ENCODE peak calls at places on chromosomes 1 and 21, in six cellular contexts. B is fibroblast of lung, J is osteocyte, E is NCI-H345, H is iris pigment epithelial cell, T is cardiac muscle cell. F is an unnamed sample.

GRCh38 chr1:22347854-22348760 is 103.5 kb upstream of the ZBTB40 start:
- DNase-seq in H (no peak), T (no peak), J (no peak), E (peak; percentile 60), B (no peak), F (peak; percentile 67)

GRCh38 chr1:31579374-31579773 is 3.1 kb downstream of the TINAGL1 start:
- DNase-seq in J (peak; percentile 71), H (no peak), B (peak; percentile 47), E (no peak), T (no peak), F (peak; percentile 75)

GRCh38 chr1:196074182-196074581 is 534.1 kb downstream of the KCNT2 start:
- DNase-seq in H (no peak), T (no peak), E (no peak), B (no peak), J (no peak), F (no peak)

GRCh38 chr1:4743978-4744750 is 89.8 kb downstream of the AJAP1 start:
- DNase-seq in H (no peak), E (no peak), J (no peak), T (no peak), B (no peak), F (no peak)

GRCh38 chr21:27104749-27105439 is 138.0 kb upstream of the ADAMTS5 start:
- DNase-seq in H (peak; percentile 41), T (no peak), E (no peak), B (peak; percentile 44), J (no peak), F (no peak)

GRCh38 chr1:33342041-33342723 is 21.3 kb upstream of the A3GALT2 start:
- DNase-seq in J (peak; percentile 87), B (peak; percentile 99), T (no peak), H (peak; percentile 99), E (peak; percentile 98), F (peak; percentile 87)

GRCh38 chr1:156926175-156926574 is 5.7 kb downstream of the LRRC71 start:
- DNase-seq in H (peak; percentile 72), J (no peak), E (peak; percentile 72), B (peak; percentile 46), T (peak; percentile 42), F (no peak)

GRCh38 chr21:25997788-25998611 is 172.6 kb downstream of the APP start:
- DNase-seq in B (no peak), E (peak; percentile 99), H (peak; percentile 8), J (no peak), T (peak; percentile 18), F (peak; percentile 61)

GRCh38 chr1:114083186-114083585 is 70.5 kb downstream of the SYT6 start:
- DNase-seq in H (no peak), T (no peak), E (no peak), B (no peak), J (no peak), F (no peak)

GRCh38 chr1:42368096-42368795 is 12.3 kb upstream of the RIMKLA start:
- DNase-seq in T (no peak), E (no peak), J (no peak), B (no peak), H (no peak), F (no peak)

GRCh38 chr1:193850745-193851144 is 664.3 kb upstream of the B3GALT2 start:
- DNase-seq in T (peak; percentile 43), B (peak; percentile 4), H (peak; percentile 13), E (peak; percentile 39), J (no peak), F (no peak)

GRCh38 chr1:168430348-168430747 is 113.4 kb downstream of the XCL2 start:
- DNase-seq in T (no peak), H (no peak), J (no peak), B (no peak), E (no peak), F (no peak)

GRCh38 chr1:154342836-154343472 is 17.6 kb downstream of the ATP8B2 start:
- DNase-seq in H (no peak), B (no peak), J (no peak), E (no peak), T (no peak), F (no peak)

GRCh38 chr21:26842976-26843911 is 2.0 kb downstream of the ADAMTS1 start:
- DNase-seq in H (peak; percentile 97), E (no peak), B (peak; percentile 97), J (peak; percentile 96), T (peak; percentile 83), F (no peak)

GRCh38 chr21:15264084-15264483 is 199.3 kb upstream of the NRIP1 start:
- DNase-seq in J (no peak), T (no peak), H (no peak), E (no peak), B (no peak), F (no peak)

GRCh38 chr1:231059566-231060193 is 19.6 kb upstream of the FAM89A start:
- DNase-seq in E (no peak), T (no peak), J (no peak), H (no peak), B (peak; percentile 18), F (no peak)

F was measured in dermis microvascular lymphatic vessel endothelial cell.